ENCODE peak calls at places on chromosome 14, in eight cellular contexts. Q is EL; J is H54; C is kidney epithelial cell; K is stimulated activated CD4-positive, alpha-beta T cell treated with anti-CD3 and anti-CD28 coated beads, Interleukin-15, amount 100 ng/mL, for 1 hour; U is GM03348; M is fibroblast of lung; O is adipocyte. F is an unnamed sample.

GRCh38 chr14:41570415-41571155 is 36.1 kb upstream of the LRFN5 start:
- DNase-seq in Q (no peak), J (no peak), C (no peak), K (no peak), U (no peak), M (no peak), O (no peak), F (no peak)

GRCh38 chr14:104445832-104446381 is 133.7 kb upstream of the C14orf180 start:
- DNase-seq in Q (no peak), J (no peak), C (no peak), K (no peak), U (no peak), M (no peak), O (no peak), F (no peak)

GRCh38 chr14:34387974-34388533 is 74.0 kb downstream of the SPTSSA start:
- DNase-seq in Q (no peak), J (no peak), C (no peak), K (no peak), U (no peak), M (no peak), O (no peak), F (no peak)

GRCh38 chr14:77752799-77753516 is 8.0 kb downstream of the SNW1 start:
- DNase-seq in Q (no peak), J (no peak), C (no peak), K (no peak), U (no peak), M (peak; percentile 5), O (no peak), F (no peak)

GRCh38 chr14:62030387-62030786 is 268.2 kb downstream of the SNAPC1 start:
- DNase-seq in Q (no peak), J (no peak), C (no peak), K (no peak), U (no peak), M (no peak), O (no peak), F (no peak)

GRCh38 chr14:42407153-42407552 is 800.5 kb downstream of the LRFN5 start:
- DNase-seq in Q (no peak), J (no peak), C (no peak), K (no peak), U (no peak), M (no peak), O (no peak), F (no peak)

GRCh38 chr14:92783813-92784431 is 10.2 kb upstream of the GOLGA5 start:
- DNase-seq in Q (peak; percentile 66), J (no peak), C (no peak), K (no peak), U (peak; percentile 67), M (peak; percentile 82), O (peak; percentile 84), F (peak; percentile 62)

GRCh38 chr14:78253986-78254385 is 83.8 kb downstream of the NRXN3 start:
- DNase-seq in Q (peak; percentile 90), J (peak; percentile 30), C (peak; percentile 90), K (no peak), U (peak; percentile 32), M (no peak), O (no peak), F (no peak)

GRCh38 chr14:41461380-41461779 is 145.3 kb upstream of the LRFN5 start:
- DNase-seq in Q (no peak), J (no peak), C (no peak), K (no peak), U (no peak), M (no peak), O (no peak), F (no peak)

GRCh38 chr14:68359862-68360552 is 432.9 kb downstream of the ZFP36L1 start:
- DNase-seq in Q (peak; percentile 42), J (no peak), C (no peak), K (no peak), U (peak; percentile 70), M (peak; percentile 25), O (peak; percentile 44), F (peak; percentile 82)

GRCh38 chr14:58898655-58899316 is 261.0 kb downstream of the DACT1 start:
- DNase-seq in Q (peak; percentile 94), J (no peak), C (peak; percentile 76), K (no peak), U (peak; percentile 75), M (peak; percentile 89), O (peak; percentile 86), F (peak; percentile 67)

GRCh38 chr14:95361373-95362179 is 41.9 kb upstream of the CLMN start:
- DNase-seq in Q (no peak), J (peak; percentile 46), C (no peak), K (peak; percentile 9), U (peak; percentile 40), M (peak; percentile 6), O (no peak), F (peak; percentile 24)

GRCh38 chr14:104367811-104368750 is 211.5 kb upstream of the C14orf180 start:
- DNase-seq in Q (no peak), J (no peak), C (no peak), K (no peak), U (no peak), M (no peak), O (no peak), F (no peak)

GRCh38 chr14:79270361-79270760 is 940.9 kb downstream of the DIO2 start:
- DNase-seq in Q (no peak), J (no peak), C (no peak), K (no peak), U (no peak), M (no peak), O (no peak), F (no peak)

GRCh38 chr14:32933943-32934890 is 4.5 kb upstream of the NPAS3 start:
- DNase-seq in Q (no peak), J (peak; percentile 81), C (no peak), K (no peak), U (peak; percentile 60), M (peak; percentile 29), O (peak; percentile 50), F (peak; percentile 7)

GRCh38 chr14:77203611-77204456 is 22.2 kb downstream of the TMEM63C start:
- DNase-seq in Q (no peak), J (no peak), C (no peak), K (no peak), U (no peak), M (no peak), O (peak; percentile 3), F (no peak)

GRCh38 chr14:104633276-104633861 is 28.8 kb upstream of the TMEM179 start:
- DNase-seq in Q (no peak), J (no peak), C (no peak), K (no peak), U (no peak), M (no peak), O (no peak), F (no peak)

GRCh38 chr14:43540948-43541347 is 966.1 kb downstream of the FSCB start:
- DNase-seq in Q (no peak), J (no peak), C (no peak), K (no peak), U (no peak), M (no peak), O (no peak), F (no peak)

GRCh38 chr14:53890611-53891091 is 66.0 kb downstream of the BMP4 start:
- DNase-seq in Q (peak; percentile 51), J (no peak), C (no peak), K (no peak), U (no peak), M (no peak), O (no peak), F (peak; percentile 53)

GRCh38 chr14:70902186-70902585 is 5.1 kb upstream of the PCNX1 start:
- DNase-seq in Q (no peak), J (no peak), C (no peak), K (no peak), U (no peak), M (no peak), O (no peak), F (no peak)

GRCh38 chr14:75307700-75308379 is 29.2 kb downstream of the FOS start:
- DNase-seq in Q (peak; percentile 76), J (no peak), C (no peak), K (peak; percentile 57), U (peak; percentile 83), M (peak; percentile 86), O (peak; percentile 96), F (peak; percentile 90)

GRCh38 chr14:106586098-106586704 is 1059.8 kb downstream of the TMEM121 start:
- DNase-seq in Q (no peak), J (peak; percentile 19), C (no peak), K (peak; percentile 41), U (no peak), M (no peak), O (no peak), F (no peak)

GRCh38 chr14:102184678-102185040 is 45.0 kb downstream of the WDR20 start:
- DNase-seq in Q (no peak), J (no peak), C (no peak), K (no peak), U (no peak), M (no peak), O (no peak), F (no peak)

GRCh38 chr14:33393895-33394405 is 455.3 kb downstream of the NPAS3 start:
- DNase-seq in Q (no peak), J (no peak), C (no peak), K (no peak), U (no peak), M (no peak), O (no peak), F (no peak)

GRCh38 chr14:74456684-74457083 is 30.7 kb upstream of the SYNDIG1L start:
- DNase-seq in Q (no peak), J (no peak), C (no peak), K (no peak), U (no peak), M (no peak), O (no peak), F (no peak)

GRCh38 chr14:24436355-24437019 is 6.1 kb downstream of the SDR39U1 start:
- DNase-seq in Q (peak; percentile 81), J (peak; percentile 49), C (no peak), K (no peak), U (peak; percentile 83), M (peak; percentile 87), O (peak; percentile 84), F (peak; percentile 78)

GRCh38 chr14:58865520-58866281 is 227.9 kb downstream of the DACT1 start:
- DNase-seq in Q (peak; percentile 47), J (no peak), C (no peak), K (no peak), U (peak; percentile 29), M (peak; percentile 70), O (peak; percentile 88), F (peak; percentile 25)

GRCh38 chr14:76768201-76768656 is 7.0 kb downstream of the VASH1 start:
- DNase-seq in Q (no peak), J (no peak), C (no peak), K (peak; percentile 20), U (no peak), M (no peak), O (no peak), F (no peak)

GRCh38 chr14:69571879-69572633 is 2.6 kb downstream of the CCDC177 start:
- DNase-seq in Q (no peak), J (no peak), C (no peak), K (peak; percentile 4), U (peak; percentile 32), M (peak; percentile 14), O (no peak), F (no peak)

GRCh38 chr14:104757238-104757585 is 4.3 kb downstream of the SIVA1 start:
- DNase-seq in Q (no peak), J (no peak), C (no peak), K (no peak), U (no peak), M (no peak), O (no peak), F (no peak)

GRCh38 chr14:22996823-22997301 is 13.1 kb downstream of the C14orf93 start:
- DNase-seq in Q (no peak), J (no peak), C (no peak), K (no peak), U (no peak), M (no peak), O (no peak), F (no peak)

GRCh38 chr14:52848626-52849025 is 57.2 kb upstream of the GNPNAT1 start:
- DNase-seq in Q (no peak), J (no peak), C (no peak), K (no peak), U (no peak), M (no peak), O (no peak), F (no peak)